ENCODE peak calls at places on chromosomes 11 and 22, in nine cellular contexts. C is ovary, G is A673, J is neural progenitor cell, L is BJ, T is mucosa of descending colon, D is NB4, R is Caco-2, Y is tibial artery. A is an unnamed sample.

GRCh38 chr22:48942698-48943566 is 884.7 kb downstream of the BRD1 start:
- DNase-seq in C (no peak), J (no peak), Y (peak), T (no peak), G (no peak), L (no peak), R (no peak), D (no peak), A (no peak)

GRCh38 chr22:19832476-19833108 is 22.1 kb downstream of the GNB1L start:
- DNase-seq in C (no peak), G (no peak), D (peak), J (no peak), Y (peak), R (no peak), L (no peak), T (no peak), A (no peak)

GRCh38 chr22:31179345-31179744 is 19.4 kb downstream of the RNF185 start:
- DNase-seq in C (no peak), D (no peak), G (peak), R (peak), Y (no peak), L (no peak), T (no peak), J (no peak), A (peak)

GRCh38 chr11:71914127-71914526 is 14.3 kb downstream of the XNDC1N start:
- DNase-seq in G (no peak), Y (no peak), R (no peak), J (no peak), L (peak), C (no peak), D (no peak), T (no peak), A (no peak)

GRCh38 chr11:118051611-118052461 is 25.0 kb upstream of the TMPRSS4 start:
- DNase-seq in T (no peak), L (no peak), D (peak), G (no peak), Y (peak), C (no peak), R (no peak), J (no peak), A (no peak)

GRCh38 chr11:120719348-120719747 is 207.8 kb downstream of the GRIK4 start:
- DNase-seq in D (no peak), C (no peak), G (no peak), T (no peak), J (no peak), Y (no peak), L (no peak), R (no peak), A (no peak)

GRCh38 chr11:112161012-112161411 is 2.9 kb downstream of the IL18 start:
- DNase-seq in G (no peak), Y (no peak), C (no peak), R (no peak), T (no peak), D (no peak), J (no peak), L (no peak), A (no peak)

GRCh38 chr11:110908401-110909106 is 196.3 kb upstream of the ARHGAP20 start:
- DNase-seq in J (no peak), D (no peak), L (peak), R (no peak), T (no peak), Y (no peak), C (no peak), G (no peak), A (peak)

GRCh38 chr11:122775675-122776271 is 62.5 kb upstream of the CRTAM start:
- DNase-seq in L (no peak), D (no peak), G (no peak), J (no peak), Y (no peak), T (no peak), C (no peak), R (no peak), A (no peak)

GRCh38 chr11:84865257-84865656 is 761.9 kb downstream of the DLG2 start:
- DNase-seq in G (no peak), Y (no peak), C (no peak), L (no peak), R (no peak), J (no peak), D (no peak), T (no peak), A (no peak)

GRCh38 chr11:14110629-14111028 is 148.1 kb downstream of the SPON1 start:
- DNase-seq in T (no peak), R (no peak), J (no peak), C (no peak), Y (no peak), D (no peak), L (no peak), G (no peak), A (no peak)

GRCh38 chr22:40237788-40238424 is 60.2 kb downstream of the TNRC6B start:
- DNase-seq in G (no peak), L (no peak), T (no peak), R (no peak), C (no peak), D (no peak), J (no peak), Y (no peak), A (no peak)

GRCh38 chr11:122007611-122008071 is 108.4 kb downstream of the BLID start:
- DNase-seq in J (no peak), R (no peak), L (no peak), T (no peak), C (peak), Y (peak), G (no peak), D (no peak), A (no peak)

GRCh38 chr11:112885744-112886706 is 75.2 kb upstream of the NCAM1 start:
- DNase-seq in T (no peak), G (no peak), R (no peak), C (no peak), Y (no peak), J (no peak), D (no peak), L (no peak), A (no peak)

GRCh38 chr11:56889986-56890385 is 98.7 kb upstream of the OR5AK2 start:
- DNase-seq in D (no peak), G (no peak), R (no peak), Y (no peak), J (no peak), T (no peak), L (no peak), C (no peak), A (no peak)

GRCh38 chr11:13462311-13462927 is 603 bp downstream of the BTBD10 start:
- DNase-seq in R (peak), C (no peak), Y (peak), G (peak), J (peak), D (peak), L (no peak), T (peak), A (no peak)

DNA sequence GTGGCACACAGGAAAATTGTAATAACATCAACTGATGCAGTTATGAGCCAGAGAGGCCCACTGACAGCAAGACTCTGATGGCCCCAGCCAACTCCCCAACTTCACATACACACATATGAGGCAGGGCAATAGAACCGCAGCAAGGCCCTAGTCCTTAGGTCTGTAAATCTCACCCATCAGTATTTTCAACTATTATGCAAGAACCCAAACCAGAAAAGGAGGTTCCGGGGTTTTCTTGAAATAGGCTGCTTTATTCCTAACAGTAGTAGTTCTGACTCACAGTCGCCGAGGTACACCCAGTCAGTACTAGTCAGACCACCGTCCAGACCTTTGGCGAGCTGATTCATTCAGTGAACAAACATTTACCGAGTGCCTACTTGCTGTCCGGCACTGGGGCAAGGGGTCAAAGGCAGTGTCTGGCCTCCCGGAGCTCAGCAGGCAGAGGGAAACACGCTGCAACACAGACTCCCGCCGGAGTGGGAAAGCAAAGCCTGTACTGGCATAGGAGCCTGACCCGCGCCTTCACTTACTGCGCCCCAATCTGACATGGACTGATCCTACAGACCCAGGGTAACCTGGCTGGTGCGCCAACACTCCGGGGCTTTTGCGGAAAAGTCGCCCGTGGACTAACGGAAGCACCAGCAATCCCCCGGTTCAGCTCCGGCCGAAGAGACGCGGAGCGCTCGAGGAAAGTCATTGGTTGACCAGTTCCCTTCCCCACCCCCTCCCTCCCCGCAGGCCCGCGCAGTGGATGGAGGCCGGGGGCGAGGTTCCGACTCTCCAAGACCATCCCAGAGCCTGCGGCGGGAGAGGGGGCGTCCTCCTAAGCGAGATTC is 1.3 kb downstream of the PLEKHA7 start:
- DNase-seq in G (no peak), R (peak), J (peak), T (peak), C (peak), Y (peak), D (no peak), L (no peak), A (peak)
- H3K4me3 ChIP-seq in G (no peak), R (peak), J (peak), T (peak), C (peak), Y (peak), D (no peak), L (peak), A (peak)

GRCh38 chr11:19519912-19520641 is 192.6 kb upstream of the NAV2 start:
- DNase-seq in Y (no peak), G (no peak), J (peak), D (no peak), C (no peak), R (no peak), L (no peak), T (no peak), A (no peak)

GRCh38 chr11:19524171-19524671 is 188.4 kb upstream of the NAV2 start:
- DNase-seq in Y (no peak), T (no peak), C (no peak), L (no peak), D (no peak), G (no peak), R (peak), J (no peak), A (no peak)

GRCh38 chr11:19520681-19521080 is 192.0 kb upstream of the NAV2 start:
- DNase-seq in G (no peak), Y (no peak), R (no peak), L (no peak), J (no peak), D (no peak), C (no peak), T (no peak), A (no peak)

GRCh38 chr11:19525276-19525675 is 187.4 kb upstream of the NAV2 start:
- DNase-seq in D (peak), Y (no peak), C (no peak), T (no peak), J (no peak), G (no peak), R (no peak), L (no peak), A (no peak)

DNA sequence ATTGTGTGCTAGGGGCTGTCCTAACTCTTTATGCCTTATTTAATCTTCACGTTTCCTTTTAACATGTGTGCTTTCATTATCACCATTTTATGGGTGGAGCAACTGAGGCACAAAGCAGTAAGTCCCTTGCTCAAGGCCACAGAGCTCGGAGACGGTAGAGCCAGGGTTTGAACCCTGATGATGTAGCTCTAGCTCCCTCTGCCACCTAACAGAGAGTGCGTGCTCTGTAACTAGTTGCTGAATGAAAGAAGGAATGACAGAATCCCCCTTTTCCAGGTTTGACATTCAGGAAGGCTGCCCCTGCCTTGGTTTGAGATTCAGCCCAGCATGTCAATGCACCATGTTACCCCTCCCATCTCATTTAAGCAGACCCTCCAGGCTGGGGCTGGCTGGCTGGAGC is 193.3 kb upstream of the NAV2 start:
- DNase-seq in Y (no peak), D (no peak), C (no peak), G (no peak), L (no peak), R (no peak), J (no peak), T (no peak), A (no peak)
- TF ChIP-seq CTCF in Y (no peak), D (no peak), C (no peak), G (no peak), L (no peak), R (no peak), J (no peak), T (no peak), A (no peak)

GRCh38 chr11:101797335-101797734 is 117.5 kb upstream of the CEP126 start:
- DNase-seq in R (no peak), C (no peak), J (no peak), T (no peak), L (no peak), D (no peak), Y (no peak), G (no peak), A (no peak)
- H3K4me3 ChIP-seq in R (no peak), C (no peak), J (no peak), T (no peak), L (no peak), D (no peak), Y (no peak), G (no peak), A (no peak)

GRCh38 chr11:114026355-114026754 is 33.2 kb upstream of the ZBTB16 start:
- DNase-seq in R (peak), Y (no peak), J (peak), L (no peak), C (no peak), D (peak), G (peak), T (no peak), A (no peak)
- TF ChIP-seq CTCF in R (peak), Y (no peak), J (peak), L (no peak), C (no peak), D (peak), G (peak), T (no peak), A (peak)

GRCh38 chr11:66729447-66729846 is 431 bp upstream of the SPTBN2 start:
- DNase-seq in D (no peak), T (no peak), J (no peak), C (no peak), G (no peak), L (no peak), R (no peak), Y (no peak), A (no peak)

GRCh38 chr11:66725646-66726045 is 3.4 kb downstream of the SPTBN2 start:
- DNase-seq in L (no peak), Y (no peak), T (no peak), G (no peak), C (no peak), D (no peak), R (no peak), J (peak), A (peak)

GRCh38 chr11:66728760-66729385 is at the start of gene SPTBN2:
- DNase-seq in Y (no peak), C (no peak), J (peak), R (no peak), D (no peak), G (peak), L (no peak), T (no peak), A (no peak)

GRCh38 chr11:66727883-66728759 is 895 bp downstream of the SPTBN2 start:
- DNase-seq in C (no peak), D (no peak), G (peak), T (no peak), Y (no peak), J (peak), L (no peak), R (peak), A (no peak)

GRCh38 chr11:66727282-66727882 is 1.6 kb downstream of the SPTBN2 start:
- DNase-seq in J (peak), T (no peak), G (no peak), R (peak), L (no peak), C (no peak), D (peak), Y (no peak), A (no peak)
- H3K4me3 ChIP-seq in J (peak), T (no peak), G (peak), R (peak), L (peak), C (peak), D (peak), Y (peak), A (peak)

GRCh38 chr11:129655247-129655832 is 160.3 kb upstream of the TMEM45B start:
- DNase-seq in R (no peak), D (no peak), T (no peak), C (no peak), L (no peak), Y (no peak), G (no peak), J (no peak), A (no peak)

GRCh38 chr11:129652828-129653227 is 162.8 kb upstream of the TMEM45B start:
- DNase-seq in T (no peak), D (no peak), G (no peak), R (no peak), Y (no peak), L (no peak), J (no peak), C (no peak), A (no peak)

GRCh38 chr11:129657866-129658557 is 157.6 kb upstream of the TMEM45B start:
- DNase-seq in R (no peak), T (no peak), Y (no peak), D (no peak), L (no peak), J (no peak), G (no peak), C (no peak), A (no peak)

GRCh38 chr11:129658558-129658882 is 157.1 kb upstream of the TMEM45B start:
- DNase-seq in C (no peak), L (no peak), R (no peak), G (no peak), Y (no peak), D (no peak), J (peak), T (no peak), A (no peak)
- TF ChIP-seq CTCF in C (no peak), L (no peak), R (peak), G (no peak), Y (no peak), D (no peak), J (peak), T (no peak), A (no peak)

DNA sequence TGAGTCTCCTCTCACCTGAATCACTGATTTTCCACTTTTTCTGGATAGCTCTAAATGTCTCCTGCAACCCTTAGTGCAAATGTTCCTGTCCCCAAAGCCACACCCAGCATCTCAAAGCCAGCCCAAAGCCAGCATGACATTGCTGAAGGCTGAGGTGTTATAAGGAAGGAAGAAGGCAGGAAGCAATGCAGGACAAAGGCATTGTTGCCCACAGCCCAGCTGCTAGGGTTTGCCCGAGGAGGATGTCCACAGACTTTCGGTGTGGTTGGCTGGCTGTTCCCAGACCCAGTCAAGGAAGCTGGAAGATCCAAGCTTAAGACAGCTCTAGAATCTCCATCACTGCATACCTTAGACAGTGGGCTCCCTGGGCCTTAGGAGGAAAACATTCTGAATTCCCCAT is 23.5 kb downstream of the CHST1 start:
- DNase-seq in J (peak), Y (no peak), C (no peak), D (no peak), L (no peak), T (no peak), G (no peak), R (no peak), A (no peak)
- H3K4me3 ChIP-seq in J (no peak), Y (no peak), C (no peak), D (no peak), L (no peak), T (no peak), G (no peak), R (no peak), A (no peak)